ENCODE peak calls at places on chromosomes 2 and 18, in six cellular contexts. W is cardiac muscle cell, P is transverse colon, N is RWPE1, F is MM.1S, R is upper lobe of right lung. L is an unnamed sample.

GRCh38 chr18:54205951-54206350 is 18.5 kb downstream of the MBD2 start:
- DNase-seq in W (no peak), P (no peak), N (no peak), F (no peak), R (no peak), L (no peak)

GRCh38 chr18:3671181-3671580 is 221.2 kb downstream of the TGIF1 start:
- DNase-seq in W (no peak), P (peak; percentile 55), N (no peak), F (no peak), R (no peak), L (no peak)

GRCh38 chr2:96869281-96869823 is 528 bp downstream of the SEMA4C start:
- DNase-seq in W (peak; percentile 86), P (peak; percentile 72), N (peak; percentile 52), F (no peak), R (peak; percentile 88), L (no peak)

GRCh38 chr2:220660277-220661155 is 911.6 kb downstream of the EPHA4 start:
- DNase-seq in W (no peak), P (peak; percentile 38), N (no peak), F (no peak), R (no peak), L (no peak)

GRCh38 chr2:175366814-175367213 is 185.3 kb upstream of the ATP5MC3 start:
- DNase-seq in W (peak; percentile 67), P (peak; percentile 10), N (peak; percentile 55), F (peak; percentile 61), R (no peak), L (no peak)

GRCh38 chr2:27115485-27115884 is 3.4 kb downstream of the CGREF1 start:
- DNase-seq in W (no peak), P (no peak), N (no peak), F (no peak), R (no peak), L (no peak)

GRCh38 chr18:33851546-33852078 is 273.6 kb downstream of the ASXL3 start:
- DNase-seq in W (no peak), P (no peak), N (no peak), F (no peak), R (no peak), L (no peak)

GRCh38 chr2:19035238-19035637 is 323.2 kb downstream of the OSR1 start:
- DNase-seq in W (no peak), P (no peak), N (no peak), F (no peak), R (no peak), L (no peak)

GRCh38 chr2:206584323-206585116 is 57.8 kb upstream of the FAM237A start:
- DNase-seq in W (no peak), P (peak; percentile 8), N (no peak), F (no peak), R (no peak), L (no peak)

GRCh38 chr2:234474654-234475053 is 22.2 kb downstream of the ARL4C start:
- DNase-seq in W (no peak), P (no peak), N (no peak), F (no peak), R (no peak), L (no peak)

GRCh38 chr2:218996937-218997336 is 3.7 kb upstream of the CRYBA2 start:
- DNase-seq in W (no peak), P (no peak), N (no peak), F (no peak), R (no peak), L (no peak)

GRCh38 chr2:64862001-64862397 is 127.2 kb upstream of the SLC1A4 start:
- DNase-seq in W (no peak), P (no peak), N (no peak), F (no peak), R (no peak), L (no peak)

GRCh38 chr2:238127165-238128060 is 11.1 kb upstream of the KLHL30 start:
- DNase-seq in W (peak; percentile 52), P (no peak), N (no peak), F (peak; percentile 42), R (no peak), L (no peak)

GRCh38 chr2:171084128-171084527 is 76.6 kb downstream of the TLK1 start:
- DNase-seq in W (no peak), P (no peak), N (no peak), F (no peak), R (no peak), L (no peak)

GRCh38 chr2:191626497-191627151 is 51.3 kb upstream of the NABP1 start:
- DNase-seq in W (no peak), P (no peak), N (peak; percentile 35), F (no peak), R (no peak), L (no peak)

GRCh38 chr2:186105016-186105415 is 366.4 kb downstream of the FSIP2 start:
- DNase-seq in W (no peak), P (no peak), N (no peak), F (no peak), R (no peak), L (no peak)

GRCh38 chr2:240111253-240111652 is 24.9 kb downstream of the COPS9 start:
- DNase-seq in W (no peak), P (no peak), N (no peak), F (no peak), R (no peak), L (no peak)

GRCh38 chr2:105919191-105919811 is 174.6 kb downstream of the NCK2 start:
- DNase-seq in W (no peak), P (peak; percentile 12), N (peak; percentile 37), F (no peak), R (no peak), L (no peak)

GRCh38 chr2:206230060-206230890 is 44.2 kb upstream of the ZDBF2 start:
- DNase-seq in W (peak; percentile 32), P (no peak), N (peak; percentile 84), F (peak; percentile 56), R (no peak), L (no peak)

GRCh38 chr2:74290066-74290465 is 53.1 kb downstream of the SLC4A5 start:
- DNase-seq in W (no peak), P (no peak), N (no peak), F (no peak), R (no peak), L (no peak)

GRCh38 chr2:74291891-74292621 is 51.2 kb downstream of the SLC4A5 start:
- DNase-seq in W (no peak), P (no peak), N (no peak), F (no peak), R (no peak), L (no peak)

GRCh38 chr2:74292752-74293151 is 50.5 kb downstream of the SLC4A5 start:
- DNase-seq in W (no peak), P (no peak), N (no peak), F (no peak), R (no peak), L (no peak)

GRCh38 chr2:74291217-74291551 is 52.0 kb downstream of the SLC4A5 start:
- DNase-seq in W (no peak), P (no peak), N (no peak), F (peak; percentile 54), R (no peak), L (no peak)

DNA sequence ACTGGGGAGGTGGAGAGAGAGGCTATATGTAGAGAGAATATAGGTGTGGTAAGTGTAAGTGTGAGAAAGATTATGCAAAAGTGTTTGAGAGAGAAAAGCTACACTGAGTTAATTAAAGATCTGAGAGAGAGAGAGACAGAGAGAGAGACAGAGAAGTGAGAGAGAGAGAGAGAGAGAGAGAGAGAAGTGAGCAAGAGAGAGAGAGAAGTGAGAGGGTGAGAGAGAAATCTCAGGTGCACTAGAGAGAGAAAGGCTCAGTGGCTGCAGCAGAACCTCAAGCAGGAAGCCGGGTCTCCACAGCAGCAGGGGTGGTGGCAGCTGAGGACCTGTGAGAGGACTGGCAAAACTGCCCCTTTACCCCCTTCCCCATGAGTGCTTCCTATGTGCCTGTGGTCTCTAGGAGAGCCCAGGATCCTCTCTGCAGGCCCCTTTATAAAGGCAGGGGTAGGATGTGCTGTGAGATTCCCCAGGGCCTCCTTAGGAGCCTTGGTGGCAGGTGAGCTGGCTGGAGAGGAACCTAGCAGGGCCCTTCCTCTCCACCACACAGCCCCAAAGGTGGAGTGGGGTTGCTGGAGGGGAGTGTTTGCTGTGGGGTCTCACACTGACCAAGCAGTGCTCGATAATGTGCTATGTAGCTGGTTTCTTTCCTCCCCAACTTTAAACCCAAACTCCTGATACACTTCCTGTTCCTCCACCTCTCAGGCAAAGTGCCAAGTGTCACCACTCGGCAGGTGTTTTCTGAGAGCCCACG is 52.6 kb downstream of the SLC4A5 start:
- DNase-seq in W (peak; percentile 74), P (peak; percentile 37), N (no peak), F (peak; percentile 62), R (no peak), L (peak; percentile 12)
- H3K27ac ChIP-seq in W (peak overlapping the region; percentile 72), P (no peak overlapping the region), N (no peak overlapping the region), F (peak overlapping the region; percentile 58), R (peak overlapping the region; percentile 55), L (peak overlapping the region; percentile 64)

GRCh38 chr2:68134554-68134953 is 23.1 kb upstream of the PNO1 start:
- DNase-seq in W (no peak), P (peak; percentile 71), N (no peak), F (no peak), R (no peak), L (no peak)
- TF ChIP-seq CTCF in W (no peak), P (no peak), N (no peak), F (no peak), R (no peak), L (no peak)

GRCh38 chr2:38665854-38666577 is at the start of gene GALM:
- DNase-seq in W (peak; percentile 96), P (peak; percentile 85), N (no peak), F (peak; percentile 85), R (peak; percentile 87), L (peak; percentile 36)
- H3K27ac ChIP-seq in W (peak within 1 kb of the TSS; percentile 83), P (peak within 1 kb of the TSS; percentile 84), N (peak within 1 kb of the TSS; percentile 29), F (peak within 1 kb of the TSS; percentile 93), R (peak within 1 kb of the TSS; percentile 76), L (peak within 1 kb of the TSS; percentile 77)

GRCh38 chr18:50507120-50507590 is 52.7 kb upstream of the MAPK4 start:
- DNase-seq in W (peak; percentile 81), P (peak; percentile 46), N (peak; percentile 49), F (peak; percentile 47), R (no peak), L (no peak)
- TF ChIP-seq CTCF in W (peak; percentile 90), P (peak; percentile 69), N (peak; percentile 80), F (peak; percentile 76), R (peak; percentile 56), L (no peak)

GRCh38 chr2:16640867-16641266 is 24.8 kb downstream of the CYRIA start:
- DNase-seq in W (no peak), P (no peak), N (no peak), F (no peak), R (no peak), L (no peak)

GRCh38 chr2:16639431-16639830 is 26.2 kb downstream of the CYRIA start:
- DNase-seq in W (no peak), P (no peak), N (no peak), F (no peak), R (no peak), L (no peak)

GRCh38 chr2:16638941-16639340 is 26.7 kb downstream of the CYRIA start:
- DNase-seq in W (no peak), P (no peak), N (no peak), F (no peak), R (no peak), L (no peak)

GRCh38 chr2:16641509-16641908 is 24.1 kb downstream of the CYRIA start:
- DNase-seq in W (no peak), P (no peak), N (no peak), F (no peak), R (no peak), L (no peak)

GRCh38 chr2:16640024-16640423 is 25.6 kb downstream of the CYRIA start:
- DNase-seq in W (no peak), P (no peak), N (no peak), F (no peak), R (no peak), L (no peak)
- H3K27ac ChIP-seq in W (no peak overlapping the region), P (no peak overlapping the region), N (no peak overlapping the region), F (no peak overlapping the region), R (no peak overlapping the region), L (no peak overlapping the region)

GRCh38 chr2:100046961-100047950 is 95.1 kb downstream of the AFF3 start:
- DNase-seq in W (no peak), P (no peak), N (no peak), F (no peak), R (no peak), L (no peak)
- TF ChIP-seq CTCF in W (no peak), P (no peak), N (no peak), F (no peak), R (no peak), L (no peak)

L was measured in CD4-positive, alpha-beta T cell.